ENCODE peak calls at places on chromosomes 1 and 21, in seven cellular contexts. Y, V, F, W, G, E and D are unnamed samples.
A peak's percentile ranks its signal among the peaks of the same experiment; 100 is the strongest.

GRCh38 chr1:156346636-156347035 is 8.3 kb downstream of the TSACC start:
- DNase-seq in Y (no peak), V (no peak), F (no peak), W (no peak), G (no peak), E (no peak), D (no peak)

GRCh38 chr1:87981386-87981785 is 652.7 kb downstream of the LMO4 start:
- DNase-seq in Y (no peak), V (no peak), F (no peak), W (no peak), G (no peak), E (no peak), D (no peak)

GRCh38 chr1:3409737-3410434 is 44.6 kb upstream of the ARHGEF16 start:
- DNase-seq in Y (no peak), V (peak; percentile 39), F (no peak), W (peak; percentile 70), G (peak; percentile 71), E (no peak), D (no peak)

GRCh38 chr1:227897704-227898438 is 49.9 kb downstream of the WNT9A start:
- DNase-seq in Y (peak; percentile 46), V (peak; percentile 3), F (no peak), W (no peak), G (no peak), E (no peak), D (no peak)

GRCh38 chr1:86852289-86852688 is 61.6 kb downstream of the SELENOF start:
- DNase-seq in Y (no peak), V (no peak), F (no peak), W (no peak), G (no peak), E (no peak), D (no peak)

GRCh38 chr1:45585496-45586075 is 1.7 kb downstream of the NASP start:
- DNase-seq in Y (no peak), V (no peak), F (no peak), W (no peak), G (no peak), E (no peak), D (no peak)

GRCh38 chr1:161198206-161198876 is 513 bp downstream of the ADAMTS4 start:
- DNase-seq in Y (peak; percentile 77), V (no peak), F (no peak), W (no peak), G (peak; percentile 61), E (no peak), D (no peak)

GRCh38 chr21:26267389-26267788 is 96.8 kb upstream of the APP start:
- DNase-seq in Y (no peak), V (no peak), F (no peak), W (no peak), G (no peak), E (no peak), D (no peak)

GRCh38 chr21:44548381-44548780 is 2.9 kb downstream of the KRTAP10-2 start:
- DNase-seq in Y (no peak), V (no peak), F (no peak), W (no peak), G (no peak), E (no peak), D (no peak)

GRCh38 chr1:204545202-204545601 is 29.0 kb downstream of the MDM4 start:
- DNase-seq in Y (no peak), V (no peak), F (no peak), W (no peak), G (no peak), E (no peak), D (no peak)

GRCh38 chr1:197519741-197520334 is 251.8 kb downstream of the CRB1 start:
- DNase-seq in Y (no peak), V (no peak), F (no peak), W (peak; percentile 3), G (peak; percentile 41), E (no peak), D (no peak)

GRCh38 chr1:35324486-35324885 is 56.0 kb downstream of the ZMYM4 start:
- DNase-seq in Y (no peak), V (no peak), F (no peak), W (peak; percentile 33), G (peak; percentile 3), E (no peak), D (no peak)

GRCh38 chr21:36589352-36589971 is 109.5 kb upstream of the SIM2 start:
- DNase-seq in Y (no peak), V (no peak), F (peak; percentile 11), W (peak; percentile 41), G (peak; percentile 58), E (no peak), D (peak; percentile 74)

GRCh38 chr1:30133414-30134055 is 589.9 kb downstream of the MATN1 start:
- DNase-seq in Y (no peak), V (no peak), F (no peak), W (no peak), G (no peak), E (no peak), D (no peak)

GRCh38 chr1:206854401-206855129 is 10.9 kb upstream of the IL20 start:
- DNase-seq in Y (no peak), V (no peak), F (no peak), W (no peak), G (no peak), E (no peak), D (no peak)

GRCh38 chr1:62437273-62437945 is 560 bp downstream of the USP1 start:
- DNase-seq in Y (peak; percentile 81), V (no peak), F (peak; percentile 7), W (no peak), G (peak; percentile 31), E (no peak), D (no peak)

GRCh38 chr1:66542811-66543767 is 9.1 kb downstream of the SGIP1 start:
- DNase-seq in Y (no peak), V (peak; percentile 31), F (no peak), W (peak; percentile 77), G (peak; percentile 97), E (no peak), D (no peak)

GRCh38 chr1:237042892-237043576 is 1.1 kb downstream of the RYR2 start:
- DNase-seq in Y (no peak), V (no peak), F (no peak), W (no peak), G (peak; percentile 1), E (no peak), D (no peak)

GRCh38 chr21:40997831-40998230 is 150.9 kb upstream of the DSCAM start:
- DNase-seq in Y (no peak), V (no peak), F (no peak), W (no peak), G (no peak), E (no peak), D (no peak)

GRCh38 chr1:172697463-172698100 is 38.7 kb downstream of the FASLG start:
- DNase-seq in Y (no peak), V (no peak), F (no peak), W (no peak), G (no peak), E (no peak), D (no peak)